ENCODE peak calls at places on chromosomes 16 and 17, in nine cellular contexts. M is posterior vena cava; B is A549; T is T1000; K is stimulated activated CD4-positive, alpha-beta T cell treated with anti-CD3 and anti-CD28 coated beads, Interleukin-2, amount 100 ng/mL, for 24 hours; V is CD8-positive, alpha-beta T cell; E is gastrocnemius medialis; W is GM10248; H is adipocyte. U is an unnamed sample.

GRCh38 chr16:57786632-57787518 is 15.4 kb downstream of the KIFC3 start:
- DNase-seq in M (peak), B (no peak), T (no peak), K (no peak), V (no peak), E (peak), W (no peak), H (no peak), U (no peak)

GRCh38 chr16:66701516-66701915 is 5.0 kb upstream of the CMTM4 start:
- DNase-seq in M (no peak), B (no peak), T (no peak), K (no peak), V (no peak), E (no peak), W (no peak), H (no peak), U (no peak)

GRCh38 chr16:29899516-29900101 is at the start of gene SEZ6L2:
- DNase-seq in M (peak), B (peak), T (peak), K (peak), V (no peak), E (no peak), W (no peak), H (peak), U (peak)

GRCh38 chr17:38742431-38743308 is 5.5 kb downstream of the PCGF2 start:
- DNase-seq in M (no peak), B (peak), T (no peak), K (no peak), V (no peak), E (no peak), W (no peak), H (peak), U (peak)

GRCh38 chr16:19980866-19981265 is 92.8 kb downstream of the GPR139 start:
- DNase-seq in M (no peak), B (peak), T (no peak), K (peak), V (no peak), E (no peak), W (no peak), H (no peak), U (no peak)

GRCh38 chr16:58797137-58797801 is 63.2 kb upstream of the GOT2 start:
- DNase-seq in M (no peak), B (no peak), T (no peak), K (no peak), V (no peak), E (no peak), W (no peak), H (no peak), U (no peak)

GRCh38 chr17:73182616-73183310 is 10.1 kb upstream of the COG1 start:
- DNase-seq in M (no peak), B (no peak), T (no peak), K (no peak), V (no peak), E (no peak), W (no peak), H (no peak), U (no peak)

GRCh38 chr17:59870482-59870881 is 22.3 kb downstream of the TUBD1 start:
- DNase-seq in M (no peak), B (no peak), T (no peak), K (no peak), V (no peak), E (no peak), W (no peak), H (no peak), U (no peak)

GRCh38 chr17:2929881-2930533 is 133.4 kb downstream of the OR1D5 start:
- DNase-seq in M (no peak), B (peak), T (no peak), K (peak), V (peak), E (no peak), W (peak), H (no peak), U (no peak)

GRCh38 chr17:58630883-58631522 is 60.8 kb downstream of the TEX14 start:
- DNase-seq in M (no peak), B (no peak), T (peak), K (peak), V (peak), E (peak), W (no peak), H (no peak), U (no peak)

GRCh38 chr17:9986754-9987382 is 81.8 kb upstream of the RCVRN start:
- DNase-seq in M (peak), B (no peak), T (no peak), K (no peak), V (no peak), E (peak), W (no peak), H (no peak), U (no peak)

GRCh38 chr17:676060-676745 is 38.4 kb downstream of the VPS53 start:
- DNase-seq in M (no peak), B (no peak), T (no peak), K (no peak), V (no peak), E (no peak), W (no peak), H (no peak), U (peak)

GRCh38 chr16:75252946-75253911 is 1.8 kb upstream of the BCAR1 start:
- DNase-seq in M (no peak), B (no peak), T (no peak), K (no peak), V (no peak), E (peak), W (no peak), H (peak), U (peak)

U was measured in fibroblast of gingiva.